ENCODE peak calls at places on chromosomes 16 and 17, in seven cellular contexts. D, Q, K, Y, L, N and G are unnamed samples.

GRCh38 chr16:70800306-70800705 is 652 bp downstream of the VAC14 start:
- DNase-seq in Q (no peak), D (no peak), K (no peak), L (no peak), N (no peak), Y (no peak), G (no peak)

GRCh38 chr17:10144976-10145375 is 53.4 kb downstream of the GAS7 start:
- DNase-seq in N (no peak), K (no peak), Y (no peak), D (no peak), L (no peak), Q (no peak), G (no peak)

GRCh38 chr16:52548261-52549010 is 1.5 kb upstream of the TOX3 start:
- DNase-seq in N (no peak), L (no peak), Q (no peak), K (no peak), D (no peak), Y (no peak), G (no peak)

GRCh38 chr16:24297375-24297774 is 41.2 kb downstream of the CACNG3 start:
- DNase-seq in L (no peak), D (no peak), Q (no peak), Y (no peak), K (no peak), N (no peak), G (no peak)

GRCh38 chr17:4759776-4760236 is 11.9 kb upstream of the TM4SF5 start:
- DNase-seq in N (no peak), L (no peak), D (no peak), Q (no peak), K (no peak), Y (no peak), G (no peak)

GRCh38 chr17:83144421-83145357 is 65.3 kb downstream of the METRNL start:
- DNase-seq in Y (no peak), K (peak; percentile 50), L (no peak), N (peak; percentile 5), D (peak; percentile 69), Q (peak; percentile 46), G (no peak)

GRCh38 chr16:49336581-49336980 is 37.0 kb upstream of the C16orf78 start:
- DNase-seq in N (no peak), Y (no peak), Q (no peak), K (no peak), L (no peak), D (peak; percentile 26), G (peak; percentile 1)

GRCh38 chr17:81059026-81059425 is 24.1 kb downstream of the BAIAP2 start:
- DNase-seq in D (no peak), N (no peak), L (no peak), Y (no peak), K (no peak), Q (no peak), G (no peak)

GRCh38 chr16:84759061-84759460 is 59.3 kb downstream of the USP10 start:
- DNase-seq in D (peak; percentile 46), K (no peak), Y (no peak), Q (no peak), N (peak; percentile 72), L (no peak), G (no peak)

GRCh38 chr16:69773255-69773947 is 11.3 kb downstream of the WWP2 start:
- DNase-seq in Q (no peak), L (no peak), D (no peak), Y (no peak), K (no peak), N (no peak), G (no peak)

GRCh38 chr17:46943218-46943510 is 20.2 kb downstream of the GOSR2 start:
- DNase-seq in Y (no peak), D (no peak), L (no peak), Q (no peak), N (no peak), K (no peak), G (no peak)

GRCh38 chr17:9513266-9513665 is 62.4 kb downstream of the STX8 start:
- DNase-seq in L (no peak), Y (no peak), K (no peak), N (peak; percentile 22), Q (no peak), D (no peak), G (no peak)

GRCh38 chr17:34351041-34351575 is 5.2 kb upstream of the CCL13 start:
- DNase-seq in N (no peak), K (no peak), Q (no peak), L (no peak), Y (no peak), D (no peak), G (no peak)

GRCh38 chr16:28163699-28164584 is 47.8 kb downstream of the XPO6 start:
- DNase-seq in N (peak; percentile 73), K (no peak), Y (no peak), L (no peak), Q (no peak), D (no peak), G (no peak)

GRCh38 chr16:86064431-86065250 is 165.7 kb downstream of the IRF8 start:
- DNase-seq in N (no peak), D (no peak), Y (no peak), L (no peak), K (no peak), Q (no peak), G (no peak)

GRCh38 chr17:11747441-11747840 is 149.2 kb downstream of the DNAH9 start:
- DNase-seq in Q (no peak), L (no peak), N (no peak), Y (no peak), D (no peak), K (no peak), G (no peak)

GRCh38 chr16:57781741-57782606 is 20.3 kb downstream of the KIFC3 start:
- DNase-seq in Q (no peak), K (no peak), D (no peak), N (peak; percentile 43), L (no peak), Y (peak; percentile 22), G (no peak)

GRCh38 chr16:49698416-49698815 is 157.5 kb downstream of the ZNF423 start:
- DNase-seq in D (no peak), N (no peak), K (peak; percentile 6), L (peak; percentile 59), Q (no peak), Y (peak; percentile 74), G (no peak)

GRCh38 chr17:42104264-42104663 is 6.0 kb upstream of the ZNF385C start:
- DNase-seq in Y (no peak), L (no peak), N (no peak), K (no peak), D (no peak), Q (no peak), G (no peak)

GRCh38 chr17:42221886-42222745 is 27.8 kb upstream of the GHDC start:
- DNase-seq in D (no peak), L (peak; percentile 59), Y (no peak), Q (no peak), K (no peak), N (peak; percentile 58), G (peak; percentile 55)

GRCh38 chr17:39270923-39271322 is 45.2 kb upstream of the STAC2 start:
- DNase-seq in K (no peak), N (peak; percentile 81), L (peak; percentile 41), Q (no peak), D (no peak), Y (no peak), G (no peak)

GRCh38 chr16:53864819-53865491 is 161.0 kb downstream of the FTO start:
- DNase-seq in N (peak; percentile 24), Y (no peak), L (no peak), K (no peak), Q (no peak), D (no peak), G (no peak)

GRCh38 chr16:11402051-11402744 is 56.9 kb downstream of the RMI2 start:
- DNase-seq in K (no peak), N (no peak), Y (peak; percentile 66), D (no peak), L (no peak), Q (no peak), G (no peak)

GRCh38 chr17:17391575-17392370 is 85.0 kb upstream of the MED9 start:
- DNase-seq in N (no peak), L (peak; percentile 27), Q (no peak), Y (peak; percentile 30), K (no peak), D (no peak), G (no peak)

GRCh38 chr17:77526728-77527355 is 386.1 kb downstream of the SEC14L1 start:
- DNase-seq in D (no peak), Q (no peak), Y (no peak), L (no peak), K (no peak), N (no peak), G (peak; percentile 7)

GRCh38 chr17:81150379-81151038 is 14.8 kb upstream of the PVALEF start:
- DNase-seq in L (no peak), N (no peak), Y (peak; percentile 84), K (no peak), Q (no peak), D (no peak), G (no peak)

GRCh38 chr17:68383443-68384321 is 73.6 kb downstream of the WIPI1 start:
- DNase-seq in L (no peak), D (peak; percentile 58), Y (no peak), N (peak; percentile 94), Q (no peak), K (peak; percentile 24), G (no peak)
- TF ChIP-seq POLR2A in L (no peak), D (no peak), Y (no peak), N (peak; percentile 55), Q (no peak), K (no peak), G (no peak)

GRCh38 chr17:58219007-58219788 is at the start of gene MKS1:
- DNase-seq in L (peak; percentile 98), Y (peak; percentile 98), N (peak; percentile 85), K (peak; percentile 84), Q (peak; percentile 95), D (peak; percentile 97), G (peak; percentile 97)
- TF ChIP-seq POLR2A in L (peak; percentile 91), Y (peak; percentile 79), N (peak; percentile 42), K (peak; percentile 38), Q (peak; percentile 36), D (no peak), G (no peak)

GRCh38 chr17:2704031-2704889 is 7.3 kb downstream of the CLUH start:
- DNase-seq in N (no peak), D (peak; percentile 62), Y (peak; percentile 59), Q (peak; percentile 50), K (no peak), L (no peak), G (no peak)
- TF ChIP-seq POLR2A in N (no peak), D (no peak), Y (no peak), Q (no peak), K (no peak), L (no peak), G (no peak)

DNA sequence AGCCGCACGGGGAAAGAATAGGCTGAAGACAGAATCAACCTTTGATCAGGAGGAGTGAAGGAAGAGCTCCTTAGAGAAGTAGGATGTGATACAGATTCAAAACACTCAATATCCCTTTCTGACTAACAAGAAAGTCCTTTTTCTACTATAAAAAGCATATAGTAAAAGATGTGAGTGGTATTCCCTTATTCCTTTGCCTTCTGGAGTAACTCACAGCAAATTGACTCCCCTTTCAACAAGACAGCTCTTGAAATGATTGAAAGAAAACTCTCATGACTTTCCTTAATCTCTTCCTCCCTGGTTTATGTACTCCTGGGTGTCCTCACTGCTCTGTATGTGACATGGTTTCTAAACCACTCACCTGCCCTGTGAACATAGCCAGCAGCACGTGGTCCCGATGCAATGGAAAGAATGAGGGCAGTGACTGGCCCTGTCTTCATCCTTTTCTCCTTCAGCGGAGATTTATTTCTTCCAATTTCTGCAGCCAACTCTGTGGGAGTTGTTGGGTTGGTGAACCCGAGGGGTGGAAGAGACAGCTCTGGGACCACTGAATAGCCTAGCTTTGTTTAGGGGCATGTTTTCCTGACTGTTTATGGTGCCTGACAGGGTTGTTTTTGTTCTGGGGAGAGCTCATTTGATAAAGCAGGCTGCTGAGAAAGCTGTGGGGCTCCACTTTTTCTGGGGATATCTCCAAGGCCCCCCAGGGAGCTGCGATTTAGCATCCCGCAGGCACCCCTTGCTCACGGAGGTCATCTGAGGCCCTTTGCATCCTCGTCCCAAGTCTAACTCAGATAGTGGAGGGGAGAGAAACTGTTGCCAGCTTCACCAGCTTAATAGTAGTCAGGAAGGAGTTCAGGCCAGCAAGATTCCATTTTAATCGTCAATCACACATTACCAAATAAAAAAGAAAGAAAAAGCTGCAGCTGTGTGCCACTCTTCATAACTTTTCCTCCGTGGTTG is 46.7 kb downstream of the MAP2K6 start:
- DNase-seq in Q (no peak), L (no peak), Y (no peak), K (no peak), D (no peak), N (no peak), G (no peak)
- TF ChIP-seq POLR2A in Q (no peak), L (no peak), Y (no peak), K (no peak), D (no peak), N (no peak), G (no peak)